ENCODE peak calls at places on chromosomes 7 and 10, in eight cellular contexts. V is amniotic epithelial cell; Z is endodermal cell; S is DMS 273 treated with DMSO at 0.1 percent for 48 hours; J is stimulated activated CD4-positive, alpha-beta T cell treated with anti-CD3 and anti-CD28 coated beads, Interleukin-1b, Interleukin-23, amount 100 ng/mL, for 1 hour; Y is Calu3; D is esophagus muscularis mucosa; I is NCI-H774. O is an unnamed sample.

GRCh38 chr10:62831346-62831745 is 15.2 kb upstream of the EGR2 start:
- DNase-seq in V (peak), Z (no peak), S (no peak), J (no peak), Y (no peak), D (no peak), I (no peak), O (no peak)

GRCh38 chr7:106736508-106737201 is 75.7 kb upstream of the CCDC71L start:
- DNase-seq in V (peak), Z (peak), S (no peak), J (no peak), Y (peak), D (no peak), I (peak), O (peak)

GRCh38 chr7:156640949-156641485 is 443 bp downstream of the RNF32 start:
- DNase-seq in V (peak), Z (no peak), S (no peak), J (no peak), Y (peak), D (no peak), I (peak), O (no peak)

GRCh38 chr7:132654150-132654549 is 77.9 kb upstream of the PLXNA4 start:
- DNase-seq in V (no peak), Z (peak), S (no peak), J (no peak), Y (no peak), D (no peak), I (no peak), O (no peak)

GRCh38 chr7:84178013-84178412 is 16.6 kb downstream of the SEMA3A start:
- DNase-seq in V (no peak), Z (no peak), S (no peak), J (no peak), Y (no peak), D (no peak), I (peak), O (no peak)

GRCh38 chr7:151993977-151994676 is 31.3 kb upstream of the GALNT11 start:
- DNase-seq in V (no peak), Z (peak), S (no peak), J (no peak), Y (peak), D (no peak), I (no peak), O (no peak)

GRCh38 chr7:77910124-77910523 is 111.6 kb downstream of the PHTF2 start:
- DNase-seq in V (no peak), Z (no peak), S (no peak), J (no peak), Y (no peak), D (no peak), I (no peak), O (no peak)

GRCh38 chr10:36771725-36772124 is 353.7 kb upstream of the ANKRD30A start:
- DNase-seq in V (no peak), Z (no peak), S (no peak), J (no peak), Y (no peak), D (no peak), I (no peak), O (no peak)

GRCh38 chr7:38306136-38306535 is 32.7 kb upstream of the TARP start:
- DNase-seq in V (no peak), Z (no peak), S (no peak), J (no peak), Y (no peak), D (no peak), I (no peak), O (no peak)

GRCh38 chr10:11164806-11165590 is 147.3 kb downstream of the CELF2 start:
- DNase-seq in V (peak), Z (peak), S (peak), J (no peak), Y (no peak), D (peak), I (no peak), O (no peak)

GRCh38 chr7:1264345-1265280 is 31.9 kb downstream of the UNCX start:
- DNase-seq in V (no peak), Z (no peak), S (no peak), J (no peak), Y (no peak), D (no peak), I (no peak), O (no peak)

GRCh38 chr10:117241541-117242462 is 888 bp downstream of the SLC18A2 start:
- DNase-seq in V (no peak), Z (peak), S (no peak), J (no peak), Y (no peak), D (no peak), I (no peak), O (no peak)

GRCh38 chr7:12322287-12322902 is 81.3 kb downstream of the VWDE start:
- DNase-seq in V (peak), Z (no peak), S (no peak), J (no peak), Y (peak), D (no peak), I (no peak), O (no peak)

GRCh38 chr10:4372601-4373000 is 453.4 kb upstream of the AKR1E2 start:
- DNase-seq in V (peak), Z (no peak), S (no peak), J (no peak), Y (no peak), D (no peak), I (no peak), O (no peak)

GRCh38 chr10:9869185-9869584 is 1148.5 kb upstream of the CELF2 start:
- DNase-seq in V (no peak), Z (no peak), S (no peak), J (no peak), Y (no peak), D (no peak), I (no peak), O (no peak)

GRCh38 chr10:89079991-89080390 is 89.4 kb downstream of the FAS start:
- DNase-seq in V (no peak), Z (no peak), S (no peak), J (no peak), Y (no peak), D (no peak), I (no peak), O (no peak)

GRCh38 chr10:123703195-123703790 is 37.1 kb downstream of the GPR26 start:
- DNase-seq in V (no peak), Z (peak), S (no peak), J (no peak), Y (no peak), D (no peak), I (no peak), O (no peak)

GRCh38 chr7:47326220-47326619 is 255.7 kb downstream of the TNS3 start:
- DNase-seq in V (peak), Z (peak), S (no peak), J (no peak), Y (no peak), D (peak), I (no peak), O (no peak)

GRCh38 chr10:35335718-35336083 is 608 bp upstream of the CCNY start:
- DNase-seq in V (no peak), Z (peak), S (no peak), J (no peak), Y (peak), D (no peak), I (no peak), O (no peak)

GRCh38 chr10:47402681-47403301 is 18.7 kb upstream of the ZNF488 start:
- DNase-seq in V (peak), Z (peak), S (no peak), J (no peak), Y (peak), D (peak), I (no peak), O (no peak)

GRCh38 chr10:116099031-116099430 is 174.0 kb downstream of the GFRA1 start:
- DNase-seq in V (no peak), Z (no peak), S (no peak), J (no peak), Y (no peak), D (no peak), I (no peak), O (no peak)

GRCh38 chr7:43625453-43625852 is 42.5 kb downstream of the STK17A start:
- DNase-seq in V (no peak), Z (no peak), S (no peak), J (no peak), Y (no peak), D (no peak), I (no peak), O (no peak)

GRCh38 chr7:13265271-13265670 is 577.8 kb downstream of the ARL4A start:
- DNase-seq in V (no peak), Z (no peak), S (no peak), J (no peak), Y (no peak), D (no peak), I (no peak), O (no peak)

GRCh38 chr10:78619244-78619851 is 449.4 kb upstream of the ZMIZ1 start:
- DNase-seq in V (no peak), Z (peak), S (no peak), J (no peak), Y (no peak), D (no peak), I (no peak), O (no peak)

GRCh38 chr10:88114368-88114767 is 250.9 kb downstream of the PTEN start:
- DNase-seq in V (no peak), Z (peak), S (peak), J (no peak), Y (peak), D (peak), I (no peak), O (peak)

GRCh38 chr7:92292981-92293380 is 47.2 kb downstream of the ANKIB1 start:
- DNase-seq in V (no peak), Z (no peak), S (peak), J (no peak), Y (no peak), D (no peak), I (no peak), O (no peak)

GRCh38 chr7:155456517-155456771 is 1.5 kb upstream of the EN2 start:
- DNase-seq in V (no peak), Z (no peak), S (no peak), J (no peak), Y (no peak), D (no peak), I (no peak), O (no peak)

GRCh38 chr7:20562461-20562860 is 53.0 kb upstream of the ABCB5 start:
- DNase-seq in V (peak), Z (no peak), S (no peak), J (no peak), Y (peak), D (no peak), I (no peak), O (no peak)

GRCh38 chr7:179948-180694 is 12.2 kb upstream of the FAM20C start:
- DNase-seq in V (no peak), Z (no peak), S (no peak), J (no peak), Y (no peak), D (no peak), I (no peak), O (no peak)

GRCh38 chr7:106426803-106427202 is 142.0 kb upstream of the NAMPT start:
- DNase-seq in V (no peak), Z (no peak), S (no peak), J (no peak), Y (no peak), D (no peak), I (no peak), O (no peak)

GRCh38 chr7:45451636-45452035 is 122.5 kb upstream of the ADCY1 start:
- DNase-seq in V (no peak), Z (no peak), S (no peak), J (no peak), Y (no peak), D (no peak), I (no peak), O (no peak)

GRCh38 chr10:64350665-64351064 is 829.5 kb downstream of the REEP3 start:
- DNase-seq in V (no peak), Z (peak), S (no peak), J (no peak), Y (no peak), D (no peak), I (no peak), O (no peak)

GRCh38 chr10:130477360-130477759 is 341.2 kb downstream of the GLRX3 start:
- DNase-seq in V (no peak), Z (no peak), S (no peak), J (no peak), Y (no peak), D (no peak), I (no peak), O (no peak)

GRCh38 chr7:50400114-50400513 is 50.0 kb downstream of the FIGNL1 start:
- DNase-seq in V (no peak), Z (no peak), S (peak), J (no peak), Y (no peak), D (no peak), I (no peak), O (no peak)

GRCh38 chr7:20200361-20200760 is 16.8 kb downstream of the MACC1 start:
- DNase-seq in V (no peak), Z (no peak), S (no peak), J (no peak), Y (no peak), D (no peak), I (no peak), O (no peak)

GRCh38 chr10:133294189-133294588 is 14.5 kb downstream of the TUBGCP2 start:
- DNase-seq in V (no peak), Z (no peak), S (no peak), J (no peak), Y (no peak), D (no peak), I (no peak), O (no peak)

GRCh38 chr10:50393784-50394183 is 142.5 kb upstream of the ASAH2 start:
- DNase-seq in V (peak), Z (no peak), S (no peak), J (no peak), Y (peak), D (no peak), I (no peak), O (no peak)

GRCh38 chr7:8125680-8126444 is 136.1 kb downstream of the ICA1 start:
- DNase-seq in V (no peak), Z (peak), S (no peak), J (peak), Y (no peak), D (no peak), I (no peak), O (no peak)

GRCh38 chr10:97538401-97538800 is 34.2 kb upstream of the ANKRD2 start:
- DNase-seq in V (peak), Z (no peak), S (no peak), J (no peak), Y (no peak), D (no peak), I (no peak), O (no peak)

O was measured in NCI-H2107.